ENCODE peak calls at places on chromosomes 2 and 18, in six cellular contexts. L is A549; O is SK-N-SH; G is T-helper 1 cell; D is choroid plexus epithelial cell; X is stimulated activated CD8-positive, alpha-beta memory T cell treated with anti-CD3 and anti-CD28 coated beads, Interleukin-15, amount 100 ng/mL, for 24 hours. C is an unnamed sample.

GRCh38 chr2:239445771-239446524 is 45.1 kb upstream of the HDAC4 start:
- DNase-seq in L (no peak), O (no peak), X (no peak), G (no peak), D (peak), C (no peak)

GRCh38 chr2:111072220-111072871 is 48.4 kb upstream of the BCL2L11 start:
- DNase-seq in D (peak), G (no peak), O (no peak), L (peak), X (no peak), C (no peak)

GRCh38 chr2:229205704-229206103 is 65.4 kb downstream of the PID1 start:
- DNase-seq in L (no peak), O (no peak), D (no peak), G (no peak), X (no peak), C (peak)

GRCh38 chr18:35463050-35463449 is 34.7 kb downstream of the INO80C start:
- DNase-seq in D (peak), G (no peak), X (no peak), L (no peak), O (peak), C (no peak)

GRCh38 chr2:120549841-120550240 is 185.8 kb upstream of the GLI2 start:
- DNase-seq in L (no peak), O (no peak), G (no peak), D (no peak), X (no peak), C (no peak)

GRCh38 chr2:43391159-43391876 is 164.9 kb upstream of the ZFP36L2 start:
- DNase-seq in O (no peak), X (no peak), G (no peak), D (no peak), L (no peak), C (no peak)

GRCh38 chr2:177724398-177725287 is 332.1 kb downstream of the AGPS start:
- DNase-seq in G (no peak), O (peak), X (no peak), L (peak), D (peak), C (peak)

GRCh38 chr2:240460781-240461431 is 25.4 kb downstream of the GPC1 start:
- DNase-seq in D (no peak), O (no peak), L (no peak), X (no peak), G (peak), C (no peak)

GRCh38 chr18:25927830-25928229 is 162.6 kb downstream of the SS18 start:
- DNase-seq in L (no peak), D (no peak), G (no peak), O (no peak), X (no peak), C (no peak)